ENCODE peak calls at places on chromosomes 6 and 20, in nine cellular contexts. D is A549, F is sigmoid colon, Q is HepG2, I is stomach, L is tibial nerve, V is transverse colon, R is H1, X is K562. J is an unnamed sample.

GRCh38 chr6:158231551-158232444 is 63.6 kb downstream of the GTF2H5 start:
- DNase-seq in D (peak), F (peak), Q (peak), I (peak), L (peak), V (peak), R (peak), X (peak), J (peak)

GRCh38 chr6:145069966-145070365 is 665.4 kb downstream of the EPM2A start:
- DNase-seq in D (no peak), F (no peak), Q (no peak), I (no peak), L (no peak), V (no peak), R (no peak), X (no peak), J (no peak)

GRCh38 chr20:61931476-61932198 is 134.0 kb downstream of the TAF4 start:
- DNase-seq in D (no peak), F (peak), Q (no peak), I (no peak), L (no peak), V (no peak), R (peak), X (no peak), J (peak)

GRCh38 chr20:46229478-46229877 is 78.8 kb downstream of the CDH22 start:
- DNase-seq in D (no peak), F (no peak), Q (no peak), I (no peak), L (no peak), V (no peak), R (no peak), X (no peak), J (no peak)

GRCh38 chr20:24674921-24675605 is 205.6 kb downstream of the SYNDIG1 start:
- DNase-seq in D (no peak), F (peak), Q (no peak), I (no peak), L (no peak), V (no peak), R (no peak), X (no peak), J (no peak)

GRCh38 chr6:98977606-98978292 is 30.0 kb upstream of the FBXL4 start:
- DNase-seq in D (no peak), F (no peak), Q (no peak), I (no peak), L (no peak), V (no peak), R (no peak), X (no peak), J (no peak)

GRCh38 chr6:93787841-93788240 is 368.5 kb upstream of the EPHA7 start:
- DNase-seq in D (no peak), F (no peak), Q (no peak), I (no peak), L (no peak), V (no peak), R (no peak), X (no peak), J (no peak)

GRCh38 chr20:43603124-43603523 is 12.4 kb downstream of the IFT52 start:
- DNase-seq in D (no peak), F (no peak), Q (peak), I (no peak), L (no peak), V (no peak), R (no peak), X (no peak), J (no peak)

GRCh38 chr6:36769676-36770499 is 69.4 kb downstream of the CPNE5 start:
- DNase-seq in D (no peak), F (no peak), Q (no peak), I (peak), L (no peak), V (no peak), R (no peak), X (no peak), J (no peak)
- TF ChIP-seq EP300 in D (no peak), F (no peak), Q (no peak), I (no peak), L (no peak), V (no peak), R (no peak), X (no peak), J (no peak)

GRCh38 chr6:30882764-30883475 is 1.4 kb upstream of the DDR1 start:
- DNase-seq in D (peak), F (no peak), Q (no peak), I (peak), L (no peak), V (peak), R (peak), X (peak), J (peak)
- TF ChIP-seq POLR2A in D (no peak), F (no peak), Q (no peak), I (no peak), L (no peak), V (peak), R (no peak), X (no peak), J (no peak)

GRCh38 chr20:32537657-32538525 is 47.2 kb downstream of the NOL4L start:
- DNase-seq in D (no peak), F (no peak), Q (no peak), I (no peak), L (no peak), V (no peak), R (no peak), X (peak), J (no peak)
- TF ChIP-seq EP300 in D (no peak), F (no peak), Q (no peak), I (no peak), L (no peak), V (no peak), R (no peak), X (peak), J (no peak)

DNA sequence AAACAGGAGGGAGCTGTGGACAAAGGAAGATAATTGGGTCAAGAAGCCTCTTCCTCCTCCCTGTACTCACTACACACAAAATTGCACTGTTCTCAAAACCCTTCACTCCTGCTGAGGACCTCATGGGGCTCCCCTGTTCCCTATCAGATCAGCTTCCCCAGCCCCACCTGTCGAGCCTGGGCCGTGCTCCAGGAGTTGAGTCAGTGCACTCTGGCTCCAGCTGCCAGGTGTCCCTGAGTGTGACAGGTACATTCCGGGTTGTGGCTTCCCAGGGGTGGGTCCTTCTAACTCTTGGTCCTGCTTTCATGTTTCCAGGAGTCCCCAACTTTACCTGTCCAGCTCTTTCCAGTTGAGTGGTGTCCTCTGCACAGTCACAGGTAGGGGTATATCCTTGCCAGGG is 8.4 kb downstream of the RAB5IF start:
- DNase-seq in D (no peak), F (no peak), Q (no peak), I (peak), L (no peak), V (peak), R (no peak), X (no peak), J (no peak)
- TF ChIP-seq POLR2A in D (no peak), F (no peak), Q (no peak), I (no peak), L (no peak), V (no peak), R (no peak), X (no peak), J (no peak)

DNA sequence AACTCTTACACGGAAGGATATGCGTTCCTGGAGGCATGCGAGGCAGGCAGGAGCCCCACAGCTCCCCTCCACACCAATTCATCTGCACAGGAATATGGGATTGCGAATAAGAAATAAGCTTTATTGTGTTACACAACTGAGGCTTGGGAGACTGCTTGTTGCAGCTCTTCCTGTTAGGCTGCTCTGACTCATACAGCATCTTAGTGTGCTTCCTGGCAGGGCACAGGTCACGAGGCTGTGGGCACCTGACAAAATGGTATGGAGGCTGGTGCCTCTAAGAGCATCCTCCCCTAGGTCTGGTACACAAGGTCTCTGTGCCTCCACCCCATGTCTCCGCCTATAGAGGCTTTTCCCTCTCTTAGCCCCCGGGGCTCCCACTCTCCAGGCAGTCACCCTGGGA is 6.8 kb downstream of the SLC22A3 start:
- DNase-seq in D (peak), F (no peak), Q (no peak), I (no peak), L (no peak), V (no peak), R (no peak), X (no peak), J (no peak)
- TF ChIP-seq EP300 in D (no peak), F (no peak), Q (no peak), I (no peak), L (no peak), V (no peak), R (no peak), X (no peak), J (no peak)

DNA sequence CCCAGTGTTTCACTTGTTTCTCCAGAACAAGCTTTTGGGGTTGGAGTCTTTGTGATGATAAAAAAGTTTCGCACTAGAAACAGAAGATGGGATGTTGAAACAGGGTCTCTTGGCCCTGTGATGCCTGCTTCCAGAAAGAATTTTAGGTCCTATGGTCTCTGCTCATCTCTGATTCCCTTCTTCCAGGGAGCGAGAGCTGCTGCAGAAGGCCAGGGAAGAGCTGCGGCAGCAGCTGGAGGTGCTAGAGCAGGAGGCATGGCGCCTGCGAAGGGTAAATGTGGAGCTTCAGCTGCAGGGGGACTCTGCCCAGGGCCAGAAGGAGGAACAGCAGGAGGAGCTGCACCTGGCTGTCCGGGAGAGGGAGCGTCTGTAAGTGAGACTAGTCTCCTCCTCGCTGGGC is 18.3 kb downstream of the CEP250 start:
- DNase-seq in D (no peak), F (no peak), Q (no peak), I (no peak), L (no peak), V (no peak), R (no peak), X (no peak), J (no peak)
- TF ChIP-seq POLR2A in D (no peak), F (no peak), Q (no peak), I (no peak), L (no peak), V (no peak), R (no peak), X (no peak), J (no peak)

GRCh38 chr6:163014736-163015135 is 287.0 kb downstream of the PACRG start:
- DNase-seq in D (no peak), F (no peak), Q (no peak), I (no peak), L (no peak), V (no peak), R (no peak), X (no peak), J (no peak)
- TF ChIP-seq EP300 in D (no peak), F (no peak), Q (no peak), I (no peak), L (no peak), V (no peak), R (no peak), X (no peak), J (no peak)

GRCh38 chr6:10690651-10691445 is 3.6 kb downstream of the C6orf52 start:
- DNase-seq in D (no peak), F (no peak), Q (no peak), I (no peak), L (no peak), V (no peak), R (no peak), X (no peak), J (no peak)

GRCh38 chr6:10696655-10697054 is 1.9 kb downstream of the PAK1IP1 start:
- DNase-seq in D (no peak), F (no peak), Q (no peak), I (no peak), L (no peak), V (no peak), R (no peak), X (no peak), J (no peak)

GRCh38 chr6:10692965-10693538 is 1.4 kb downstream of the C6orf52 start:
- DNase-seq in D (no peak), F (no peak), Q (no peak), I (no peak), L (no peak), V (no peak), R (no peak), X (no peak), J (no peak)

GRCh38 chr6:10695086-10695657 is 400 bp downstream of the PAK1IP1 start:
- DNase-seq in D (peak), F (no peak), Q (no peak), I (no peak), L (no peak), V (no peak), R (no peak), X (no peak), J (no peak)

GRCh38 chr6:10694302-10695085 is at the start of the genes C6orf52 and PAK1IP1:
- DNase-seq in D (peak), F (peak), Q (peak), I (peak), L (peak), V (peak), R (peak), X (peak), J (peak)
- TF ChIP-seq POLR2A in D (peak), F (peak), Q (peak), I (peak), L (peak), V (peak), R (peak), X (peak), J (peak)

GRCh38 chr6:111921108-111921507 is 47.9 kb upstream of the FYN start:
- DNase-seq in D (no peak), F (no peak), Q (no peak), I (no peak), L (no peak), V (no peak), R (no peak), X (no peak), J (no peak)
- TF ChIP-seq EP300 in D (no peak), F (no peak), Q (no peak), I (no peak), L (no peak), V (no peak), R (no peak), X (no peak), J (no peak)

J was measured in ovary.